ENCODE peak calls at places on chromosomes 5 and 9, in nine cellular contexts. One of them, this sample, is unnamed.

GRCh38 chr5:93674138-93674537 is 67.3 kb downstream of the POU5F2 start:
- DNase-seq in CD4-positive, alpha-beta T cell: no peak
- DNase-seq in endothelial cell of umbilical vein: peak
- DNase-seq in iris pigment epithelial cell: peak
- DNase-seq in foreskin fibroblast: no peak
- DNase-seq in HTR-8/SVneo: no peak
- DNase-seq in G401: no peak
- DNase-seq in PC-9: no peak
- DNase-seq in fibroblast of the conjunctiva: no peak
- DNase-seq in this sample: no peak

GRCh38 chr5:160451281-160451680 is 29.6 kb downstream of the PTTG1 start:
- DNase-seq in G401: no peak
- DNase-seq in HTR-8/SVneo: no peak
- DNase-seq in foreskin fibroblast: no peak
- DNase-seq in CD4-positive, alpha-beta T cell: no peak
- DNase-seq in endothelial cell of umbilical vein: peak
- DNase-seq in iris pigment epithelial cell: peak
- DNase-seq in fibroblast of the conjunctiva: no peak
- DNase-seq in PC-9: no peak
- DNase-seq in this sample: no peak

GRCh38 chr5:131067596-131067995 is 97.5 kb downstream of the HINT1 start:
- DNase-seq in PC-9: no peak
- DNase-seq in foreskin fibroblast: no peak
- DNase-seq in fibroblast of the conjunctiva: no peak
- DNase-seq in CD4-positive, alpha-beta T cell: no peak
- DNase-seq in HTR-8/SVneo: no peak
- DNase-seq in iris pigment epithelial cell: no peak
- DNase-seq in G401: no peak
- DNase-seq in endothelial cell of umbilical vein: no peak
- DNase-seq in this sample: no peak

GRCh38 chr9:122445155-122445749 is 32.5 kb downstream of the OR1J1 start:
- DNase-seq in iris pigment epithelial cell: peak
- DNase-seq in CD4-positive, alpha-beta T cell: no peak
- DNase-seq in G401: no peak
- DNase-seq in HTR-8/SVneo: no peak
- DNase-seq in PC-9: no peak
- DNase-seq in fibroblast of the conjunctiva: peak
- DNase-seq in foreskin fibroblast: peak
- DNase-seq in endothelial cell of umbilical vein: peak
- DNase-seq in this sample: no peak

GRCh38 chr5:177382423-177383029 is 1.7 kb upstream of the SLC34A1 start:
- DNase-seq in foreskin fibroblast: no peak
- DNase-seq in endothelial cell of umbilical vein: peak
- DNase-seq in fibroblast of the conjunctiva: no peak
- DNase-seq in PC-9: no peak
- DNase-seq in CD4-positive, alpha-beta T cell: no peak
- DNase-seq in iris pigment epithelial cell: peak
- DNase-seq in G401: peak
- DNase-seq in HTR-8/SVneo: no peak
- DNase-seq in this sample: no peak

GRCh38 chr5:109987355-109987754 is 297.6 kb downstream of the MAN2A1 start:
- DNase-seq in G401: no peak
- DNase-seq in endothelial cell of umbilical vein: no peak
- DNase-seq in iris pigment epithelial cell: peak
- DNase-seq in HTR-8/SVneo: no peak
- DNase-seq in PC-9: no peak
- DNase-seq in foreskin fibroblast: no peak
- DNase-seq in fibroblast of the conjunctiva: no peak
- DNase-seq in CD4-positive, alpha-beta T cell: no peak
- DNase-seq in this sample: no peak

GRCh38 chr5:34550255-34550654 is 105.9 kb upstream of the RAI14 start:
- DNase-seq in PC-9: no peak
- DNase-seq in fibroblast of the conjunctiva: no peak
- DNase-seq in G401: no peak
- DNase-seq in CD4-positive, alpha-beta T cell: no peak
- DNase-seq in foreskin fibroblast: no peak
- DNase-seq in HTR-8/SVneo: no peak
- DNase-seq in endothelial cell of umbilical vein: no peak
- DNase-seq in iris pigment epithelial cell: no peak
- DNase-seq in this sample: no peak

GRCh38 chr5:143145388-143145787 is 258.1 kb downstream of the NR3C1 start:
- DNase-seq in fibroblast of the conjunctiva: no peak
- DNase-seq in iris pigment epithelial cell: peak
- DNase-seq in foreskin fibroblast: no peak
- DNase-seq in HTR-8/SVneo: no peak
- DNase-seq in endothelial cell of umbilical vein: no peak
- DNase-seq in CD4-positive, alpha-beta T cell: no peak
- DNase-seq in G401: no peak
- DNase-seq in PC-9: no peak
- DNase-seq in this sample: no peak

GRCh38 chr9:2281031-2281802 is 266.1 kb downstream of the SMARCA2 start:
- DNase-seq in HTR-8/SVneo: peak
- DNase-seq in foreskin fibroblast: no peak
- DNase-seq in PC-9: peak
- DNase-seq in CD4-positive, alpha-beta T cell: no peak
- DNase-seq in endothelial cell of umbilical vein: no peak
- DNase-seq in G401: no peak
- DNase-seq in iris pigment epithelial cell: peak
- DNase-seq in fibroblast of the conjunctiva: no peak
- DNase-seq in this sample: peak

GRCh38 chr5:134451618-134452505 is 40.2 kb upstream of the CDKN2AIPNL start:
- DNase-seq in endothelial cell of umbilical vein: peak
- DNase-seq in PC-9: peak
- DNase-seq in foreskin fibroblast: peak
- DNase-seq in iris pigment epithelial cell: peak
- DNase-seq in G401: peak
- DNase-seq in HTR-8/SVneo: peak
- DNase-seq in CD4-positive, alpha-beta T cell: no peak
- DNase-seq in fibroblast of the conjunctiva: peak
- DNase-seq in this sample: peak

GRCh38 chr5:67146574-67146973 is 50.0 kb downstream of the CD180 start:
- DNase-seq in fibroblast of the conjunctiva: peak
- DNase-seq in foreskin fibroblast: peak
- DNase-seq in G401: no peak
- DNase-seq in iris pigment epithelial cell: peak
- DNase-seq in PC-9: no peak
- DNase-seq in CD4-positive, alpha-beta T cell: no peak
- DNase-seq in HTR-8/SVneo: no peak
- DNase-seq in endothelial cell of umbilical vein: no peak
- DNase-seq in this sample: no peak

GRCh38 chr5:99320461-99320860 is 391.7 kb upstream of the CHD1 start:
- DNase-seq in PC-9: no peak
- DNase-seq in foreskin fibroblast: no peak
- DNase-seq in CD4-positive, alpha-beta T cell: no peak
- DNase-seq in fibroblast of the conjunctiva: no peak
- DNase-seq in HTR-8/SVneo: no peak
- DNase-seq in iris pigment epithelial cell: no peak
- DNase-seq in endothelial cell of umbilical vein: peak
- DNase-seq in G401: no peak
- DNase-seq in this sample: peak

This sample was measured in Calu3.